ENCODE peak calls at places on chromosomes 13 and 19, in eight cellular contexts. One of them, this sample, is unnamed.

GRCh38 chr19:33699754-33700407 is 78.1 kb downstream of the CHST8 start:
- DNase-seq in CD8-positive, alpha-beta T cell: no peak
- DNase-seq in neural progenitor cell: no peak
- DNase-seq in lower leg skin: no peak
- DNase-seq in cardiac fibroblast: no peak
- DNase-seq in GM20000: no peak
- DNase-seq in upper lobe of left lung: no peak
- DNase-seq in heart right ventricle: no peak
- DNase-seq in this sample: no peak

GRCh38 chr13:38969187-38969586 is 21.4 kb downstream of the STOML3 start:
- DNase-seq in upper lobe of left lung: no peak
- DNase-seq in GM20000: no peak
- DNase-seq in neural progenitor cell: no peak
- DNase-seq in lower leg skin: no peak
- DNase-seq in CD8-positive, alpha-beta T cell: no peak
- DNase-seq in heart right ventricle: no peak
- DNase-seq in cardiac fibroblast: no peak
- DNase-seq in this sample: no peak

GRCh38 chr19:43956827-43957226 is 5.8 kb downstream of the ZNF221 start:
- DNase-seq in CD8-positive, alpha-beta T cell: no peak
- DNase-seq in cardiac fibroblast: no peak
- DNase-seq in GM20000: no peak
- DNase-seq in upper lobe of left lung: no peak
- DNase-seq in lower leg skin: no peak
- DNase-seq in heart right ventricle: no peak
- DNase-seq in neural progenitor cell: no peak
- DNase-seq in this sample: no peak

GRCh38 chr13:98267080-98267912 is 90.2 kb upstream of the RNF113B start:
- DNase-seq in lower leg skin: no peak
- DNase-seq in neural progenitor cell: no peak
- DNase-seq in cardiac fibroblast: peak; percentile 65
- DNase-seq in CD8-positive, alpha-beta T cell: no peak
- DNase-seq in upper lobe of left lung: no peak
- DNase-seq in GM20000: peak; percentile 21
- DNase-seq in heart right ventricle: peak; percentile 23
- DNase-seq in this sample: no peak

GRCh38 chr19:10045371-10045770 is 32.1 kb downstream of the RDH8 start:
- DNase-seq in neural progenitor cell: no peak
- DNase-seq in lower leg skin: no peak
- DNase-seq in upper lobe of left lung: no peak
- DNase-seq in CD8-positive, alpha-beta T cell: no peak
- DNase-seq in GM20000: no peak
- DNase-seq in heart right ventricle: no peak
- DNase-seq in cardiac fibroblast: no peak
- DNase-seq in this sample: no peak

GRCh38 chr19:56147307-56147706 is 6.2 kb downstream of the ZNF444 start:
- DNase-seq in neural progenitor cell: no peak
- DNase-seq in upper lobe of left lung: no peak
- DNase-seq in GM20000: peak; percentile 31
- DNase-seq in heart right ventricle: no peak
- DNase-seq in cardiac fibroblast: no peak
- DNase-seq in CD8-positive, alpha-beta T cell: no peak
- DNase-seq in lower leg skin: no peak
- DNase-seq in this sample: no peak

GRCh38 chr13:49357694-49358093 is 86.2 kb downstream of the CAB39L start:
- DNase-seq in cardiac fibroblast: peak; percentile 77
- DNase-seq in upper lobe of left lung: no peak
- DNase-seq in lower leg skin: no peak
- DNase-seq in GM20000: no peak
- DNase-seq in CD8-positive, alpha-beta T cell: no peak
- DNase-seq in neural progenitor cell: no peak
- DNase-seq in heart right ventricle: no peak
- DNase-seq in this sample: no peak

GRCh38 chr13:98672947-98673545 is 79.4 kb downstream of the SLC15A1 start:
- DNase-seq in cardiac fibroblast: peak; percentile 83
- DNase-seq in lower leg skin: peak; percentile 95
- DNase-seq in GM20000: peak; percentile 73
- DNase-seq in CD8-positive, alpha-beta T cell: peak; percentile 44
- DNase-seq in neural progenitor cell: peak; percentile 79
- DNase-seq in upper lobe of left lung: peak; percentile 80
- DNase-seq in heart right ventricle: peak; percentile 72
- DNase-seq in this sample: peak; percentile 33

GRCh38 chr19:44212865-44213346 is 574 bp downstream of the ZNF227 start:
- DNase-seq in neural progenitor cell: peak; percentile 28
- DNase-seq in CD8-positive, alpha-beta T cell: no peak
- DNase-seq in heart right ventricle: peak; percentile 6
- DNase-seq in GM20000: no peak
- DNase-seq in cardiac fibroblast: peak; percentile 46
- DNase-seq in lower leg skin: no peak
- DNase-seq in upper lobe of left lung: no peak
- DNase-seq in this sample: no peak

GRCh38 chr19:35559781-35560180 is 3.7 kb downstream of the ATP4A start:
- DNase-seq in upper lobe of left lung: no peak
- DNase-seq in heart right ventricle: no peak
- DNase-seq in cardiac fibroblast: no peak
- DNase-seq in neural progenitor cell: no peak
- DNase-seq in lower leg skin: no peak
- DNase-seq in CD8-positive, alpha-beta T cell: no peak
- DNase-seq in GM20000: no peak
- DNase-seq in this sample: no peak

GRCh38 chr19:38213911-38214625 is 10.0 kb downstream of the DPF1 start:
- DNase-seq in heart right ventricle: no peak
- DNase-seq in cardiac fibroblast: peak; percentile 31
- DNase-seq in neural progenitor cell: peak; percentile 52
- DNase-seq in lower leg skin: no peak
- DNase-seq in GM20000: peak; percentile 59
- DNase-seq in CD8-positive, alpha-beta T cell: peak; percentile 50
- DNase-seq in upper lobe of left lung: no peak
- DNase-seq in this sample: peak; percentile 83

GRCh38 chr13:38819053-38819452 is 132.2 kb downstream of the FREM2 start:
- DNase-seq in upper lobe of left lung: no peak
- DNase-seq in cardiac fibroblast: no peak
- DNase-seq in lower leg skin: no peak
- DNase-seq in CD8-positive, alpha-beta T cell: no peak
- DNase-seq in neural progenitor cell: peak; percentile 54
- DNase-seq in GM20000: no peak
- DNase-seq in heart right ventricle: no peak
- DNase-seq in this sample: no peak

GRCh38 chr19:2221918-2222317 is 14.2 kb downstream of the PLEKHJ1 start:
- DNase-seq in neural progenitor cell: no peak
- DNase-seq in upper lobe of left lung: no peak
- DNase-seq in cardiac fibroblast: no peak
- DNase-seq in CD8-positive, alpha-beta T cell: no peak
- DNase-seq in lower leg skin: no peak
- DNase-seq in heart right ventricle: no peak
- DNase-seq in GM20000: no peak
- DNase-seq in this sample: no peak

GRCh38 chr13:50672025-50672424 is 171.5 kb downstream of the DLEU7 start:
- DNase-seq in neural progenitor cell: no peak
- DNase-seq in GM20000: no peak
- DNase-seq in heart right ventricle: no peak
- DNase-seq in CD8-positive, alpha-beta T cell: no peak
- DNase-seq in cardiac fibroblast: peak; percentile 31
- DNase-seq in lower leg skin: no peak
- DNase-seq in upper lobe of left lung: peak; percentile 38
- DNase-seq in this sample: no peak

GRCh38 chr13:50668044-50668443 is 175.4 kb downstream of the DLEU7 start:
- DNase-seq in upper lobe of left lung: peak; percentile 40
- DNase-seq in neural progenitor cell: no peak
- DNase-seq in heart right ventricle: no peak
- DNase-seq in GM20000: no peak
- DNase-seq in CD8-positive, alpha-beta T cell: no peak
- DNase-seq in cardiac fibroblast: no peak
- DNase-seq in lower leg skin: no peak
- DNase-seq in this sample: no peak

GRCh38 chr13:50670847-50671542 is 172.5 kb downstream of the DLEU7 start:
- DNase-seq in heart right ventricle: no peak
- DNase-seq in neural progenitor cell: no peak
- DNase-seq in CD8-positive, alpha-beta T cell: no peak
- DNase-seq in upper lobe of left lung: no peak
- DNase-seq in GM20000: no peak
- DNase-seq in cardiac fibroblast: no peak
- DNase-seq in lower leg skin: no peak
- DNase-seq in this sample: no peak

GRCh38 chr13:50668882-50669281 is 174.6 kb downstream of the DLEU7 start:
- DNase-seq in upper lobe of left lung: no peak
- DNase-seq in CD8-positive, alpha-beta T cell: no peak
- DNase-seq in GM20000: no peak
- DNase-seq in neural progenitor cell: no peak
- DNase-seq in heart right ventricle: no peak
- DNase-seq in cardiac fibroblast: no peak
- DNase-seq in lower leg skin: no peak
- DNase-seq in this sample: no peak

GRCh38 chr13:50670272-50670671 is 173.2 kb downstream of the DLEU7 start:
- DNase-seq in lower leg skin: no peak
- DNase-seq in CD8-positive, alpha-beta T cell: no peak
- DNase-seq in heart right ventricle: no peak
- DNase-seq in GM20000: no peak
- DNase-seq in cardiac fibroblast: no peak
- DNase-seq in neural progenitor cell: no peak
- DNase-seq in upper lobe of left lung: no peak
- DNase-seq in this sample: no peak
- TF ChIP-seq CTCF in lower leg skin: no peak
- TF ChIP-seq CTCF in CD8-positive, alpha-beta T cell: no peak
- TF ChIP-seq CTCF in heart right ventricle: no peak
- TF ChIP-seq CTCF in GM20000: no peak
- TF ChIP-seq CTCF in cardiac fibroblast: no peak
- TF ChIP-seq CTCF in neural progenitor cell: no peak
- TF ChIP-seq CTCF in upper lobe of left lung: no peak
- TF ChIP-seq CTCF in this sample: no peak

DNA sequence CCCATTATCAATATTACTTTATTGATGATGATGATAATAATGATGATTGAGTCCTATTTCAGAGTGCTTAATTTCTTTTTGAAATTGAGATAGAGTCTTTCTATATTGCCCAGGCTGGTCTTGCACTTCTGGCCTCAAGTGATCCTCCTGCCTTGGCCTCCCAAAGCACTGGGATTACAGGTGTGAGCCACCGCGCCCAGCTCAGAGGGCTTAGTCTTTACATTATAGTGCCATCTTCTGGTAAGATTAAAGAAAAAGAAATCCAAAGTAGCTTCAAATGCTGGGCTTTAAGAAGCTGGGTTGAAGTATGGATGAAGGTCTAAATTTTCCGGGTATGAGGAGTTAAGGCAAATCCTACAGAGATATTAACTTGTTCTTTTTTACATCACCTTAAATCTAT is 3.4 kb upstream of the ZNF333 start:
- DNase-seq in heart right ventricle: no peak
- DNase-seq in lower leg skin: no peak
- DNase-seq in CD8-positive, alpha-beta T cell: peak; percentile 11
- DNase-seq in cardiac fibroblast: peak; percentile 50
- DNase-seq in GM20000: peak; percentile 37
- DNase-seq in upper lobe of left lung: peak; percentile 32
- DNase-seq in neural progenitor cell: peak; percentile 8
- DNase-seq in this sample: no peak
- TF ChIP-seq CTCF in heart right ventricle: peak; percentile 32
- TF ChIP-seq CTCF in lower leg skin: no peak
- TF ChIP-seq CTCF in CD8-positive, alpha-beta T cell: peak; percentile 51
- TF ChIP-seq CTCF in cardiac fibroblast: peak; percentile 21
- TF ChIP-seq CTCF in GM20000: no peak
- TF ChIP-seq CTCF in upper lobe of left lung: no peak
- TF ChIP-seq CTCF in neural progenitor cell: peak; percentile 50
- TF ChIP-seq CTCF in this sample: peak; percentile 56

GRCh38 chr13:20550799-20551198 is 16.2 kb upstream of the IFT88 start:
- DNase-seq in upper lobe of left lung: no peak
- DNase-seq in CD8-positive, alpha-beta T cell: no peak
- DNase-seq in heart right ventricle: no peak
- DNase-seq in cardiac fibroblast: no peak
- DNase-seq in lower leg skin: no peak
- DNase-seq in neural progenitor cell: no peak
- DNase-seq in GM20000: no peak
- DNase-seq in this sample: no peak
- TF ChIP-seq CTCF in upper lobe of left lung: no peak
- TF ChIP-seq CTCF in CD8-positive, alpha-beta T cell: no peak
- TF ChIP-seq CTCF in heart right ventricle: no peak
- TF ChIP-seq CTCF in cardiac fibroblast: no peak
- TF ChIP-seq CTCF in lower leg skin: no peak
- TF ChIP-seq CTCF in neural progenitor cell: no peak
- TF ChIP-seq CTCF in GM20000: no peak
- TF ChIP-seq CTCF in this sample: no peak

GRCh38 chr13:110089815-110090214 is 217.1 kb downstream of the COL4A1 start:
- DNase-seq in neural progenitor cell: no peak
- DNase-seq in upper lobe of left lung: no peak
- DNase-seq in CD8-positive, alpha-beta T cell: no peak
- DNase-seq in heart right ventricle: no peak
- DNase-seq in lower leg skin: no peak
- DNase-seq in GM20000: no peak
- DNase-seq in cardiac fibroblast: no peak
- DNase-seq in this sample: no peak
- TF ChIP-seq CTCF in neural progenitor cell: peak; percentile 44
- TF ChIP-seq CTCF in upper lobe of left lung: no peak
- TF ChIP-seq CTCF in CD8-positive, alpha-beta T cell: no peak
- TF ChIP-seq CTCF in heart right ventricle: no peak
- TF ChIP-seq CTCF in lower leg skin: no peak
- TF ChIP-seq CTCF in GM20000: no peak
- TF ChIP-seq CTCF in cardiac fibroblast: peak; percentile 40
- TF ChIP-seq CTCF in this sample: no peak

GRCh38 chr13:37076818-37077217 is 17.3 kb upstream of the SUPT20H start:
- DNase-seq in cardiac fibroblast: no peak
- DNase-seq in CD8-positive, alpha-beta T cell: no peak
- DNase-seq in neural progenitor cell: no peak
- DNase-seq in upper lobe of left lung: no peak
- DNase-seq in lower leg skin: no peak
- DNase-seq in heart right ventricle: no peak
- DNase-seq in GM20000: no peak
- DNase-seq in this sample: no peak
- TF ChIP-seq CTCF in cardiac fibroblast: no peak
- TF ChIP-seq CTCF in CD8-positive, alpha-beta T cell: no peak
- TF ChIP-seq CTCF in neural progenitor cell: no peak
- TF ChIP-seq CTCF in upper lobe of left lung: no peak
- TF ChIP-seq CTCF in lower leg skin: no peak
- TF ChIP-seq CTCF in heart right ventricle: no peak
- TF ChIP-seq CTCF in GM20000: no peak
- TF ChIP-seq CTCF in this sample: no peak